ENCODE peak calls at places on chromosomes 12 and 14, in four cellular contexts. One of them, this sample, is unnamed. For H3K36me3, the result is how much of the 10 kb centered on the place peaks cover.

GRCh38 chr14:21069388-21070082 is 569 bp upstream of the ARHGEF40 start:
- DNase-seq in pancreas: peak
- DNase-seq in thyroid gland: peak
- DNase-seq in endothelial cell of umbilical vein: no peak
- DNase-seq in this sample: no peak

GRCh38 chr12:106897082-106897481 is 58.6 kb upstream of the TMEM263 start:
- DNase-seq in pancreas: no peak
- DNase-seq in thyroid gland: peak
- DNase-seq in endothelial cell of umbilical vein: peak
- DNase-seq in this sample: no peak

GRCh38 chr14:22820731-22821130 is 5.5 kb upstream of the SLC7A7 start:
- DNase-seq in endothelial cell of umbilical vein: no peak
- DNase-seq in thyroid gland: no peak
- DNase-seq in pancreas: no peak
- DNase-seq in this sample: no peak

GRCh38 chr14:23361320-23361719 is 3.7 kb downstream of the EFS start:
- DNase-seq in thyroid gland: no peak
- DNase-seq in pancreas: no peak
- DNase-seq in endothelial cell of umbilical vein: no peak
- DNase-seq in this sample: no peak

GRCh38 chr12:121467638-121468403 is 67.9 kb downstream of the RNF34 start:
- DNase-seq in thyroid gland: peak
- DNase-seq in endothelial cell of umbilical vein: peak
- DNase-seq in pancreas: peak
- DNase-seq in this sample: no peak

GRCh38 chr14:30270200-30271161 is 288.5 kb upstream of the G2E3 start:
- DNase-seq in pancreas: peak
- DNase-seq in thyroid gland: peak
- DNase-seq in endothelial cell of umbilical vein: peak
- DNase-seq in this sample: no peak

GRCh38 chr12:109467978-109468676 is 9.0 kb downstream of the KCTD10 start:
- DNase-seq in pancreas: no peak
- DNase-seq in thyroid gland: no peak
- DNase-seq in endothelial cell of umbilical vein: no peak
- DNase-seq in this sample: no peak

GRCh38 chr12:46942579-46942978 is 116.8 kb upstream of the SLC38A4 start:
- DNase-seq in thyroid gland: no peak
- DNase-seq in endothelial cell of umbilical vein: peak
- DNase-seq in pancreas: no peak
- DNase-seq in this sample: no peak

GRCh38 chr12:132904718-132905328 is 17.4 kb upstream of the CHFR start:
- DNase-seq in endothelial cell of umbilical vein: peak
- DNase-seq in thyroid gland: peak
- DNase-seq in pancreas: peak
- DNase-seq in this sample: peak

GRCh38 chr14:92341791-92342190 is 18.8 kb downstream of the SLC24A4 start:
- DNase-seq in thyroid gland: no peak
- DNase-seq in endothelial cell of umbilical vein: no peak
- DNase-seq in pancreas: no peak
- DNase-seq in this sample: no peak

GRCh38 chr12:109760031-109760929 is 46.7 kb downstream of the FAM222A start:
- DNase-seq in pancreas: peak
- DNase-seq in thyroid gland: no peak
- DNase-seq in endothelial cell of umbilical vein: no peak
- DNase-seq in this sample: no peak

GRCh38 chr14:104106471-104106991 is 21.0 kb downstream of the ASPG start:
- DNase-seq in endothelial cell of umbilical vein: no peak
- DNase-seq in thyroid gland: peak
- DNase-seq in pancreas: no peak
- DNase-seq in this sample: no peak

GRCh38 chr14:85263916-85264315 is 266.0 kb upstream of the FLRT2 start:
- DNase-seq in endothelial cell of umbilical vein: no peak
- DNase-seq in pancreas: no peak
- DNase-seq in thyroid gland: no peak
- DNase-seq in this sample: no peak

GRCh38 chr12:65715976-65716375 is 108.3 kb upstream of the HMGA2 start:
- DNase-seq in thyroid gland: no peak
- DNase-seq in endothelial cell of umbilical vein: no peak
- DNase-seq in pancreas: no peak
- DNase-seq in this sample: no peak

GRCh38 chr12:94134226-94134795 is 14.1 kb upstream of the PLXNC1 start:
- DNase-seq in pancreas: no peak
- DNase-seq in thyroid gland: no peak
- DNase-seq in endothelial cell of umbilical vein: peak
- DNase-seq in this sample: no peak

GRCh38 chr12:96907681-96908163 is 665 bp downstream of the NEDD1 start:
- DNase-seq in pancreas: no peak
- DNase-seq in thyroid gland: peak
- DNase-seq in endothelial cell of umbilical vein: peak
- DNase-seq in this sample: no peak

GRCh38 chr14:100810861-100811461 is 15.0 kb upstream of the MEG3 start:
- DNase-seq in endothelial cell of umbilical vein: no peak
- DNase-seq in thyroid gland: no peak
- DNase-seq in pancreas: no peak
- DNase-seq in this sample: no peak

GRCh38 chr14:55556929-55557623 is 22.9 kb upstream of the KTN1 start:
- DNase-seq in endothelial cell of umbilical vein: peak
- DNase-seq in pancreas: peak
- DNase-seq in thyroid gland: peak
- DNase-seq in this sample: no peak

GRCh38 chr12:77845831-77846230 is 15.1 kb downstream of the NAV3 start:
- DNase-seq in endothelial cell of umbilical vein: peak
- DNase-seq in thyroid gland: no peak
- DNase-seq in pancreas: no peak
- DNase-seq in this sample: no peak

GRCh38 chr12:51181558-51181957 is 8.6 kb upstream of the TFCP2 start:
- DNase-seq in thyroid gland: no peak
- DNase-seq in pancreas: no peak
- DNase-seq in endothelial cell of umbilical vein: no peak
- DNase-seq in this sample: no peak

GRCh38 chr14:104156142-104156541 is 17.8 kb downstream of the KIF26A start:
- DNase-seq in endothelial cell of umbilical vein: no peak
- DNase-seq in pancreas: no peak
- DNase-seq in thyroid gland: no peak
- DNase-seq in this sample: no peak

GRCh38 chr12:79127268-79127895 is 262.8 kb downstream of the SYT1 start:
- DNase-seq in thyroid gland: no peak
- DNase-seq in endothelial cell of umbilical vein: peak
- DNase-seq in pancreas: no peak
- DNase-seq in this sample: no peak

GRCh38 chr12:104080764-104081163 is 16.4 kb downstream of the HCFC2 start:
- DNase-seq in thyroid gland: no peak
- DNase-seq in endothelial cell of umbilical vein: no peak
- DNase-seq in pancreas: no peak
- DNase-seq in this sample: no peak

GRCh38 chr12:62379026-62379722 is 87.5 kb upstream of the MON2 start:
- DNase-seq in endothelial cell of umbilical vein: no peak
- DNase-seq in thyroid gland: no peak
- DNase-seq in pancreas: no peak
- DNase-seq in this sample: no peak

GRCh38 chr12:65278576-65279386 is at the start of gene MSRB3:
- DNase-seq in endothelial cell of umbilical vein: peak
- DNase-seq in thyroid gland: peak
- DNase-seq in pancreas: peak
- DNase-seq in this sample: no peak

GRCh38 chr12:121811434-121812319 is 7.9 kb downstream of the SETD1B start:
- DNase-seq in pancreas: peak
- DNase-seq in thyroid gland: peak
- DNase-seq in endothelial cell of umbilical vein: peak
- DNase-seq in this sample: peak

GRCh38 chr14:99659333-99659741 is 14.4 kb downstream of the HHIPL1 start:
- DNase-seq in thyroid gland: no peak
- DNase-seq in endothelial cell of umbilical vein: no peak
- DNase-seq in pancreas: peak
- DNase-seq in this sample: no peak

GRCh38 chr12:67391034-67391433 is 121.9 kb downstream of the CAND1 start:
- DNase-seq in pancreas: no peak
- DNase-seq in endothelial cell of umbilical vein: no peak
- DNase-seq in thyroid gland: no peak
- DNase-seq in this sample: no peak

GRCh38 chr12:38142974-38143373 is 173.6 kb upstream of the ALG10B start:
- DNase-seq in pancreas: no peak
- DNase-seq in endothelial cell of umbilical vein: no peak
- DNase-seq in thyroid gland: no peak
- DNase-seq in this sample: no peak

GRCh38 chr14:102490456-102490855 is 19.1 kb downstream of the ANKRD9 start:
- DNase-seq in thyroid gland: no peak
- DNase-seq in endothelial cell of umbilical vein: no peak
- DNase-seq in pancreas: peak
- DNase-seq in this sample: no peak

GRCh38 chr12:11710431-11710830 is 61.0 kb downstream of the ETV6 start:
- DNase-seq in pancreas: no peak
- DNase-seq in endothelial cell of umbilical vein: no peak
- DNase-seq in thyroid gland: no peak
- DNase-seq in this sample: no peak

GRCh38 chr12:125519026-125519651 is 453.9 kb downstream of the AACS start:
- DNase-seq in endothelial cell of umbilical vein: no peak
- DNase-seq in thyroid gland: no peak
- DNase-seq in pancreas: no peak
- DNase-seq in this sample: no peak

DNA sequence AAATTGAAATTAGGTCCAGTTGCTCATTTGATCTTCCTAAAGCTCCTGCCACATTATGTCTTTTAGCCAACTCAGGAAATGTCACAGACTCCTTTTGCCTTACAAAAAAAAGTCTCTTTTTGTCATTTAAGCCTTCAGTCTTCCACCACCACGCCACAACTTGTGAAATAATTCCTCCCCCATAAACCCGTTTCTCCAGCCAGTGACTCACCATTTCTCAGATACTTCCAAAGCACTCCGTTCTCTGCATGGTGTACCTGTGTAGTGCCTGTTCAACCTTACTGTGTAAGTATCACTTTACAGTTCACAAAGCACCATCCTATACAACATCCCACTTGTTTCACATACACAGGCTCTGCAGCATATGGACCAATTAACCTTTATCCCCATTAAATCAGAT is 139.5 kb upstream of the AEBP2 start:
- DNase-seq in thyroid gland: peak
- DNase-seq in endothelial cell of umbilical vein: no peak
- DNase-seq in pancreas: no peak
- DNase-seq in this sample: no peak
- H3K27ac ChIP-seq in thyroid gland: no peak
- H3K27ac ChIP-seq in endothelial cell of umbilical vein: no peak
- H3K27ac ChIP-seq in pancreas: no peak
- H3K27ac ChIP-seq in this sample: no peak

DNA sequence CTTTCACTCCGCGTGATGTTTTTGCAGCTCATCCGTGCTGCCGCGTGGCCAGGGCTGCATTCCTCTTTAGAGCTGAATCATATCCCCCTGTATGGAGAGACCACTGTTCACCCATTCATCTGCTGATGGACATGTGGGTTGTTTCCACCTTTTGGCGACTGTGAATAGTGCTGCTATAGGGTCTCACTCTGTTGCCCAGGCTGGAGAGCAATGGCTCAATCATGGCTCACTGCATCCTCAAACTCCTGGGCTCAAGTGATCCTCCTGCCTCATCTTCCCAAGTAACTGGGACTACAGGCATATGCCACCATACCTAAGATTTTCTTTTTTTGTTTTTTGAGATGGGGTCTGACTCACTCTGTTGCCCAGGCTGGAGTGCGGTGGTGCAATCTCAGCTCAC is 36.5 kb downstream of the RILPL1 start:
- DNase-seq in endothelial cell of umbilical vein: no peak
- DNase-seq in pancreas: no peak
- DNase-seq in thyroid gland: no peak
- DNase-seq in this sample: no peak
- H3K36me3 ChIP-seq in endothelial cell of umbilical vein: under half
- H3K36me3 ChIP-seq in pancreas: under half
- H3K36me3 ChIP-seq in thyroid gland: under half
- H3K36me3 ChIP-seq in this sample: under half

DNA sequence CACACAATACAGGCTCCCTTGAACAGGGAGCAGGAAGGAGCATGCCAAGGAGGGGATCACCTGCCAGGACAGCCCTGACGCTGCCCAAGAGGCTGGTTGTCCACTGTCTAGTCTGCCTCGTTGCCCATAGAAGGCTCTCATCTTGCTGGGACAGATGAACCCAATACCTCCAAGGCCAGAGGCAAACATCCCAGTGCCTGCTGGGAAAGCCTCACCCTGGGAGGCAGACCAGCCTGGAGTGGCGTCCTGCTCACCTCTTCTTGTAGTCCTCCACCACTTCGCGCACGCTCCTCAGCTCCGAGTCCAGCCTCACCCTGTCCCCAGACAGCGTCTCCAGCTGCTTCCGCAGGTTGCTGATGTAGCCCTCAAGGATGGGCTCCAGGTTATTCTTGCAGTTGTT is 2.4 kb downstream of the KRT73 start:
- DNase-seq in endothelial cell of umbilical vein: no peak
- DNase-seq in thyroid gland: no peak
- DNase-seq in pancreas: no peak
- DNase-seq in this sample: no peak
- H3K27ac ChIP-seq in endothelial cell of umbilical vein: no peak
- H3K27ac ChIP-seq in thyroid gland: no peak
- H3K27ac ChIP-seq in pancreas: no peak
- H3K27ac ChIP-seq in this sample: peak

DNA sequence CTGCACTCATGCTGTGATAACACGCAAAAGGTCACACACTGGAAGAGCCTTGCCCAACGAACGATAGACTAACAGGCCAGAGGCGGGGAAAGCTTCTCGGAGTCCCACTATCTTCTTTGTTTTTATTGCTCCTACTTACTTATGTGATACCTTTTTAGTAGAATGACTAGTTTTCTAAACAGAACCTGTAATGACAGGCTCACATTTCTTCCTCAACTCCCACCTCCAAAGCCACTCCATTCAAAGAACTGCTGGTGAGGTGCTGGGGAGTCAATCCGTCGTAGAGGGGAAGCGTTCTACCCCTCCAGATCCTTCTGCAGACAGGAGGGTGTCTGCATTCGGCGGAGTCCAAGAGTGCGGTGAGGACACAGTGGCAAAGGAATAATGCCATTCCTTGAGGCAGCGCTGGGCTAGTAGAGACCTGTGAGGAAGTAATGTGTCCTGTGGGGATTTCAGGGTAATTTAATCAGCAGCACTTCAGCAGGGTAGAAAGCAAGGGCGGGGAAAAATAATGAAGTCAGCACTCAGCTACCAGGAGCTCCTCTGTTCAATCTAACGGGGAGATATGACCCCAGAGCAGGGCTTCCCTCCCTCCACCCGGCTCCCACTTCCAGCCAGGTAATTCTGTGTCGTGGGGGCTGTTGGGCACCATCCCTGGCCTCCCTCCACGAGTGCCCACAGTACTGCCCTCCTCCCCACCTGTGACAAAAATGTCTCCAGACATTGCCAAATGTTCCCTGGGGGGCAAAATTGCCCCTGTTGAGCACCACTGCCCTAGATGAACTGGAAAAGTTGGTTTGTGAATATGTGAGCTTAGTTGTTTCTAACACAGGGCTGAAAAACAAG is 25.2 kb downstream of the SPRING1 start:
- DNase-seq in endothelial cell of umbilical vein: no peak
- DNase-seq in pancreas: no peak
- DNase-seq in thyroid gland: no peak
- DNase-seq in this sample: no peak
- H3K36me3 ChIP-seq in endothelial cell of umbilical vein: under half
- H3K36me3 ChIP-seq in pancreas: under half
- H3K36me3 ChIP-seq in thyroid gland: under half
- H3K36me3 ChIP-seq in this sample: under half

This sample was measured in effector memory CD4-positive, alpha-beta T cell.